ENCODE peak calls at places on chromosomes 2 and 18, in five cellular contexts. B is HepG2, V is upper lobe of left lung, X is K562, F is GM12878. M is an unnamed sample.

GRCh38 chr18:11146238-11146946 is 3.0 kb downstream of the PIEZO2 start:
- ATAC-seq in B (peak), V (peak), X (no peak), F (peak), M (no peak)

GRCh38 chr2:218041302-218042165 is 27.5 kb upstream of the RUFY4 start:
- ATAC-seq in B (no peak), V (no peak), X (no peak), F (peak), M (no peak)

GRCh38 chr2:21104030-21104660 is 19.6 kb upstream of the TDRD15 start:
- ATAC-seq in B (peak), V (no peak), X (no peak), F (no peak), M (no peak)

GRCh38 chr2:227796044-227796780 is 17.4 kb upstream of the CCL20 start:
- ATAC-seq in B (peak), V (peak), X (no peak), F (no peak), M (no peak)

GRCh38 chr2:203759692-203760365 is 53.4 kb downstream of the CD28 start:
- ATAC-seq in B (peak), V (no peak), X (no peak), F (no peak), M (no peak)

GRCh38 chr18:45793295-45793965 is 32.0 kb upstream of the SIGLEC15 start:
- ATAC-seq in B (no peak), V (no peak), X (no peak), F (no peak), M (no peak)

GRCh38 chr2:27736031-27736889 is 35.3 kb upstream of the MRPL33 start:
- ATAC-seq in B (no peak), V (no peak), X (no peak), F (no peak), M (no peak)

GRCh38 chr2:190562121-190562520 is 27.6 kb upstream of the NEMP2 start:
- ATAC-seq in B (peak), V (no peak), X (peak), F (no peak), M (no peak)

GRCh38 chr2:221635949-221636348 is 63.8 kb upstream of the EPHA4 start:
- ATAC-seq in B (peak), V (peak), X (no peak), F (peak), M (no peak)

GRCh38 chr18:44716697-44717163 is 36.0 kb downstream of the SETBP1 start:
- ATAC-seq in B (no peak), V (no peak), X (no peak), F (peak), M (no peak)

GRCh38 chr2:100971221-100971620 is 30.9 kb upstream of the RPL31 start:
- ATAC-seq in B (no peak), V (no peak), X (no peak), F (no peak), M (no peak)

GRCh38 chr2:219362524-219363164 is 25.1 kb downstream of the DNPEP start:
- ATAC-seq in B (no peak), V (peak), X (no peak), F (peak), M (peak)

GRCh38 chr2:112757265-112757664 is 7.1 kb downstream of the CKAP2L start:
- ATAC-seq in B (no peak), V (no peak), X (peak), F (no peak), M (no peak)

GRCh38 chr2:79219383-79219988 is 59.9 kb upstream of the REG3A start:
- ATAC-seq in B (peak), V (no peak), X (peak), F (peak), M (no peak)

GRCh38 chr2:122138561-122138960 is 383.1 kb downstream of the TSN start:
- ATAC-seq in B (no peak), V (no peak), X (no peak), F (no peak), M (no peak)

GRCh38 chr2:113755690-113756063 is 765 bp downstream of the SLC35F5 start:
- ATAC-seq in B (peak), V (no peak), X (peak), F (peak), M (no peak)

GRCh38 chr2:105919191-105919811 is 174.6 kb downstream of the NCK2 start:
- ATAC-seq in B (peak), V (peak), X (no peak), F (no peak), M (no peak)

GRCh38 chr18:78126106-78126505 is 853.5 kb upstream of the SALL3 start:
- ATAC-seq in B (no peak), V (no peak), X (no peak), F (no peak), M (no peak)

DNA sequence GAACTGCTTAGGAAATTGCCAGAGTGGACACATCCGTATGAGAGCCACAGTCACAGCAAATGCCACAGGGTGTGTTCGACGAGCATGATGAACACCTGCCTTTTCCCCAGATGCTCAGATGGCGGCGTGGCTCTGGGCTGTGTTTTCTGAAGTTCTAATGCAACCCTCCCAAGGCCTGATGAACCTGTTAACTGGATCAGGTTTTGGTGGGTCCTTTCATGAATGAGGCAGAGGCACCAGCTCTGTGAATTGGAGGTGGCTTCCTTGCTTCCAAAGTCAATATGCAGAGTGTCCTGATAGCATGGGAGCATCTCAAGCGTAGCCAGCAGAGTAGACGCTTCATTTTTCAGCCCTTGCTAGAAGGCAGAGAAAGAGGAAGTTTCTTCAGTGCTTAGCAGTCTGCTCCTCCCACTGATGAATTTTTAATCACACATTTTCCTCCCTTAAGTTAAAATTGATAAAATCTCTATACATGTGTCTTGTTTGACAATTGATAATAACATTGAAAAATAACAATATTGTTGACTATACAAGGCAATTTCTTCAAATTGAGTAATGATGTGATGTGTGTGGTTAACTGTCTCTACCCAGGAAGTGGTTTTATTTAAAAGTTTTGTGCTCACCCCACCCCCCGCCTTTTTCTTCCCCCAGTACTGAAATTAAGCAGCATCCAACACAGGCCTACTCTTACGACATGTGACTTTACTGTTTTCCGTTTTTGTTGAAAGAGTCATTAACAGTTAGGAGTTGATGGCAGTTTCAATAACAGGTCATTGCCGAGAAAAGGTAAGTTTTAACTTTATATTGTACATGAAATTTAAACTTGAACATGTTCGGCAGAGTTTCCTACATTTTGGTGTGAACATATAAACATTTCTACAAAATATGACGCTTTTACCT is at the start of gene ARHGAP15:
- ATAC-seq in B (no peak), V (peak), X (peak), F (peak), M (peak)
- TF ChIP-seq POLR2AphosphoS5 in B (no peak), V (no peak), X (no peak), F (peak), M (no peak)

GRCh38 chr18:8842506-8842905 is 137.2 kb downstream of the MTCL1 start:
- ATAC-seq in B (no peak), V (no peak), X (no peak), F (no peak), M (no peak)

GRCh38 chr18:8843005-8843404 is 137.6 kb downstream of the MTCL1 start:
- ATAC-seq in B (no peak), V (no peak), X (no peak), F (no peak), M (no peak)

GRCh38 chr18:8841781-8842485 is 136.6 kb downstream of the MTCL1 start:
- ATAC-seq in B (no peak), V (no peak), X (no peak), F (no peak), M (no peak)

GRCh38 chr18:8847066-8847755 is 141.9 kb downstream of the MTCL1 start:
- ATAC-seq in B (no peak), V (no peak), X (peak), F (no peak), M (peak)

GRCh38 chr18:8844721-8845148 is 139.4 kb downstream of the MTCL1 start:
- ATAC-seq in B (no peak), V (no peak), X (no peak), F (no peak), M (no peak)
- TF ChIP-seq EP300 in B (no peak), V (no peak), X (no peak), F (no peak), M (no peak)

GRCh38 chr2:37323770-37324535 is 680 bp downstream of the PRKD3 start:
- ATAC-seq in B (peak), V (peak), X (peak), F (peak), M (peak)
- TF ChIP-seq POLR2AphosphoS5 in B (no peak), V (no peak), X (no peak), F (no peak), M (no peak)

DNA sequence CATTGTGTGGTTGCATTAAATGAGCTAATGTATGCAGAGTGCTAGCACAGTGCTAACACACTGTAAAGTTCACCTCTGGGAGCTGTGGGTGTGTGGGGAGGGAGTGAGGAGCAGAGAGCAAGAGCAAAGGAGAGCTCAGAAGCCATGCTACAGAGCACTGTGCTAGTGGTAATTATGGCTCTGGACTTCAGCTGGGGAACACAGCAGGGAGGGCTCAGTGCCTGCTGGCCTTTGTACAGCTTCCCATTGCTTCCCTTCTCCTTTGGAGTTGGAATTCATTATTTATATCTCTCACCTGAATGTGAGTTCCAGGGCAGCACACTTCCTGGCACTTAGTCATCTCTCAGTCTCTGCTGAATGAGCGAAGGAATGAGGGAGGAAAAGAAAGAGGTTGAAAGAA is 2.5 kb upstream of the PLA2R1 start:
- ATAC-seq in B (no peak), V (no peak), X (no peak), F (no peak), M (no peak)
- TF ChIP-seq EP300 in B (no peak), V (no peak), X (no peak), F (no peak), M (no peak)

DNA sequence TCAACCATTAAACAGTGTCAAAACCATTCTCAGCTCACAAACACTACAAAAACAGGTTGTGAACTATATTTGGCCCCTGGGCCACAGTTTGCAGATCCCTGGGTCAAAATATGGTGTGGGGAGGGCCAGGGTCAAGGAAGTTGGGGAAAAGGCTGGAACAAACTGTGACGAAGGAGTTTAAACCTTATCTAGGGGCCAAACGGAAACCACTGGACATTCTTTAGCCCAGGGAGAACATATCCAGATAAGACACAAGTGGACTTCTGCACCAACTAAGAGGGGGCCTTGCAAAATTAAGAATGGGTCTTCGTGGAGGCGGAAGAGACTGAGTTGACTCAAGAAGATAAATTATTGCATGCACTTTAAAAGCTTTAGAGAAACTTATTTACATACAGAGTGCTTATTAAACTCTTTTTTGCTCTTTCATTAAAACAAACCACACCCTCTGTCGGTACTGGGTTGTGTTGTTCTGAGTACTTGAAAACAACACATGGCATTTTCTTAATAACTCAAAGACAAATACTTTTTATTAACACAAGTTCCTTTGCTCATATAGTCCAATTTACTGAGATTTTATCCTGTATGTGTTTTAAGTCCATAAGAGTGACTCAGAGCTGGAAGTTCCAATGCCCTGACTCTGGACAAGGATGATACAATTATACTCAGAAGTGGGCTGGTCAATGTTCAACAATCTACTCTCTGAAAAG is 5.3 kb upstream of the ASAP2 start:
- ATAC-seq in B (no peak), V (no peak), X (peak), F (no peak), M (no peak)
- TF ChIP-seq POLR2AphosphoS5 in B (no peak), V (no peak), X (no peak), F (no peak), M (no peak)

GRCh38 chr2:43773876-43774613 is at the start of gene DYNC2LI1:
- ATAC-seq in B (peak), V (peak), X (peak), F (peak), M (peak)
- TF ChIP-seq EP300 in B (no peak), V (no peak), X (no peak), F (no peak), M (no peak)

M was measured in gastroesophageal sphincter.